ENCODE peak calls at places on chromosomes 5 and 9, in four cellular contexts. One of them, this sample, is unnamed. For H3K27me3, the result is how much of the 10 kb centered on the place peaks cover.

GRCh38 chr9:69019808-69020207 is 5.9 kb upstream of the PRKACG start:
- DNase-seq in uterus: no peak
- DNase-seq in heart left ventricle: no peak
- DNase-seq in esophagus squamous epithelium: no peak
- DNase-seq in this sample: no peak

GRCh38 chr5:96300986-96301385 is 132.1 kb downstream of the PCSK1 start:
- DNase-seq in uterus: no peak
- DNase-seq in heart left ventricle: no peak
- DNase-seq in esophagus squamous epithelium: no peak
- DNase-seq in this sample: no peak

GRCh38 chr9:69443178-69443577 is 118.2 kb downstream of the ENTREP1 start:
- DNase-seq in uterus: no peak
- DNase-seq in heart left ventricle: no peak
- DNase-seq in esophagus squamous epithelium: no peak
- DNase-seq in this sample: no peak

GRCh38 chr9:34072868-34073590 is 24.3 kb upstream of the UBAP2 start:
- DNase-seq in uterus: peak
- DNase-seq in heart left ventricle: no peak
- DNase-seq in esophagus squamous epithelium: no peak
- DNase-seq in this sample: no peak

GRCh38 chr9:27771803-27772545 is 198.7 kb upstream of the C9orf72 start:
- DNase-seq in uterus: no peak
- DNase-seq in heart left ventricle: no peak
- DNase-seq in esophagus squamous epithelium: no peak
- DNase-seq in this sample: no peak

GRCh38 chr5:176573564-176574296 is 24.6 kb downstream of the CDHR2 start:
- DNase-seq in uterus: peak
- DNase-seq in heart left ventricle: peak
- DNase-seq in esophagus squamous epithelium: no peak
- DNase-seq in this sample: peak

GRCh38 chr5:168795943-168796342 is 216.8 kb upstream of the PANK3 start:
- DNase-seq in uterus: no peak
- DNase-seq in heart left ventricle: no peak
- DNase-seq in esophagus squamous epithelium: no peak
- DNase-seq in this sample: no peak

GRCh38 chr9:99322299-99322698 is 100.2 kb downstream of the SEC61B start:
- DNase-seq in uterus: no peak
- DNase-seq in heart left ventricle: no peak
- DNase-seq in esophagus squamous epithelium: no peak
- DNase-seq in this sample: no peak

GRCh38 chr9:105251733-105252404 is 7.4 kb downstream of the SLC44A1 start:
- DNase-seq in uterus: no peak
- DNase-seq in heart left ventricle: no peak
- DNase-seq in esophagus squamous epithelium: no peak
- DNase-seq in this sample: no peak

GRCh38 chr9:107693620-107694326 is 204.2 kb upstream of the KLF4 start:
- DNase-seq in uterus: no peak
- DNase-seq in heart left ventricle: no peak
- DNase-seq in esophagus squamous epithelium: no peak
- DNase-seq in this sample: no peak

GRCh38 chr9:88808019-88808656 is 183.1 kb upstream of the S1PR3 start:
- DNase-seq in uterus: no peak
- DNase-seq in heart left ventricle: no peak
- DNase-seq in esophagus squamous epithelium: no peak
- DNase-seq in this sample: no peak

GRCh38 chr5:155049569-155050383 is 36.2 kb downstream of the KIF4B start:
- DNase-seq in uterus: no peak
- DNase-seq in heart left ventricle: no peak
- DNase-seq in esophagus squamous epithelium: no peak
- DNase-seq in this sample: no peak

GRCh38 chr9:18137815-18138214 is 336.1 kb upstream of the ADAMTSL1 start:
- DNase-seq in uterus: no peak
- DNase-seq in heart left ventricle: no peak
- DNase-seq in esophagus squamous epithelium: no peak
- DNase-seq in this sample: no peak

GRCh38 chr5:180353226-180353962 is at the start of gene GFPT2:
- DNase-seq in uterus: peak
- DNase-seq in heart left ventricle: peak
- DNase-seq in esophagus squamous epithelium: no peak
- DNase-seq in this sample: peak

GRCh38 chr5:118558871-118559270 is 429.5 kb downstream of the DTWD2 start:
- DNase-seq in uterus: no peak
- DNase-seq in heart left ventricle: no peak
- DNase-seq in esophagus squamous epithelium: no peak
- DNase-seq in this sample: no peak

GRCh38 chr9:131270171-131271015 is 5.9 kb downstream of the FAM78A start:
- DNase-seq in uterus: no peak
- DNase-seq in heart left ventricle: peak
- DNase-seq in esophagus squamous epithelium: no peak
- DNase-seq in this sample: peak

GRCh38 chr5:147737921-147738320 is 44.6 kb downstream of the JAKMIP2 start:
- DNase-seq in uterus: no peak
- DNase-seq in heart left ventricle: no peak
- DNase-seq in esophagus squamous epithelium: no peak
- DNase-seq in this sample: no peak

GRCh38 chr5:101728933-101729332 is 567.2 kb downstream of the SLCO4C1 start:
- DNase-seq in uterus: no peak
- DNase-seq in heart left ventricle: no peak
- DNase-seq in esophagus squamous epithelium: no peak
- DNase-seq in this sample: no peak

GRCh38 chr9:135282001-135282731 is 194.7 kb downstream of the OLFM1 start:
- DNase-seq in uterus: peak
- DNase-seq in heart left ventricle: peak
- DNase-seq in esophagus squamous epithelium: no peak
- DNase-seq in this sample: no peak

GRCh38 chr9:119053070-119053469 is 316.2 kb downstream of the BRINP1 start:
- DNase-seq in uterus: no peak
- DNase-seq in heart left ventricle: no peak
- DNase-seq in esophagus squamous epithelium: no peak
- DNase-seq in this sample: no peak

GRCh38 chr9:969310-969692 is 7.2 kb upstream of the DMRT3 start:
- DNase-seq in uterus: no peak
- DNase-seq in heart left ventricle: no peak
- DNase-seq in esophagus squamous epithelium: no peak
- DNase-seq in this sample: no peak
- H3K27me3 ChIP-seq in uterus: half or more
- H3K27me3 ChIP-seq in heart left ventricle: half or more
- H3K27me3 ChIP-seq in esophagus squamous epithelium: under half
- H3K27me3 ChIP-seq in this sample: half or more

GRCh38 chr5:19927919-19928318 is 60.1 kb downstream of the CDH18 start:
- DNase-seq in uterus: no peak
- DNase-seq in heart left ventricle: no peak
- DNase-seq in esophagus squamous epithelium: no peak
- DNase-seq in this sample: no peak

GRCh38 chr5:19923742-19924141 is 64.3 kb downstream of the CDH18 start:
- DNase-seq in uterus: no peak
- DNase-seq in heart left ventricle: no peak
- DNase-seq in esophagus squamous epithelium: no peak
- DNase-seq in this sample: no peak

GRCh38 chr5:19927170-19927569 is 60.8 kb downstream of the CDH18 start:
- DNase-seq in uterus: no peak
- DNase-seq in heart left ventricle: no peak
- DNase-seq in esophagus squamous epithelium: no peak
- DNase-seq in this sample: no peak

GRCh38 chr5:19928556-19929421 is 59.2 kb downstream of the CDH18 start:
- DNase-seq in uterus: no peak
- DNase-seq in heart left ventricle: no peak
- DNase-seq in esophagus squamous epithelium: no peak
- DNase-seq in this sample: no peak
- TF ChIP-seq POLR2A in uterus: no peak
- TF ChIP-seq POLR2A in heart left ventricle: no peak
- TF ChIP-seq POLR2A in esophagus squamous epithelium: no peak
- TF ChIP-seq POLR2A in this sample: no peak

GRCh38 chr9:123834218-123834906 is 95.6 kb downstream of the DENND1A start:
- DNase-seq in uterus: no peak
- DNase-seq in heart left ventricle: no peak
- DNase-seq in esophagus squamous epithelium: no peak
- DNase-seq in this sample: no peak
- H3K27me3 ChIP-seq in uterus: under half
- H3K27me3 ChIP-seq in heart left ventricle: under half
- H3K27me3 ChIP-seq in esophagus squamous epithelium: under half
- H3K27me3 ChIP-seq in this sample: under half

DNA sequence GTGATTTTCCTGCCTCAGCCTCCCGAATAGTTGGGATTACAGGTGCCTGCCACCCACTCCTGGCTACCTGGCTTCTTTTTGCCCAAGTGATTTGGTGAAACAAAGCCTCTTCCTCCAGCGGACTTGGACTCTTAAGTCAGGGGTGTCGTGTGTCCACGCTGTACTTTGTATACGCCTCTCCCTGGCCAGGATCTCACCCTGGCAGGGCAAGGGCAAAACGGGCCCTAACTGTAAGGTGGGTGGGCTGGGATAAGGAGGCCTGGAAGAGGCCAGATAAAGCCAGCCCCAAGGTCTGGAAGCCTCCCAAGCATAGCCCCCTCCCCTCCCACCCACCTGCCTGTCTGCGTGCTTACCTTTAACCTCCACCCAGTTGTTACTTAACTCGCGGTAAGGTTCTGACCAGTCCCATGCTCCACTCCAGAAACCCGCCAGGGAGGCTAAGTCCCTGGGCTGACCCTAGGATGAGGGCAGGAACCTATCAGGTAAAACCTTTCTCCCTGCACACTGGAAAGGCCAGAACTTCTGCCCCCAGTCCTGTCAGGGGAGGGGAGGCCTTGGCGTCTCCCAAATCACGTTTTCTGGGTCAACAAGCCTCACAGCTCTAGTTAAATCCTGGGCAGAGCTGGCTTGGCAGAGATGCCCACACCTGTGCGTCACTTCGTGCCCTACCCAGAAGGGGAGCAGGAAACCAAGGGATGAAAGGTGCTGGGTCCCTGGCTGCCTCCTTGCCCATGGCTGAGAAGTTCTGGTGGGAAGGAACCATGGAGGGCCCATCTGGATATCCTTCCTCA is 8.4 kb downstream of the CDK9 start:
- DNase-seq in uterus: no peak
- DNase-seq in heart left ventricle: no peak
- DNase-seq in esophagus squamous epithelium: no peak
- DNase-seq in this sample: no peak
- TF ChIP-seq POLR2A in uterus: no peak
- TF ChIP-seq POLR2A in heart left ventricle: no peak
- TF ChIP-seq POLR2A in esophagus squamous epithelium: no peak
- TF ChIP-seq POLR2A in this sample: no peak

GRCh38 chr5:146039420-146039819 is 66.0 kb downstream of the PLAC8L1 start:
- DNase-seq in uterus: no peak
- DNase-seq in heart left ventricle: no peak
- DNase-seq in esophagus squamous epithelium: no peak
- DNase-seq in this sample: no peak

GRCh38 chr5:146034605-146035004 is 70.8 kb downstream of the PLAC8L1 start:
- DNase-seq in uterus: no peak
- DNase-seq in heart left ventricle: no peak
- DNase-seq in esophagus squamous epithelium: no peak
- DNase-seq in this sample: no peak

GRCh38 chr5:146032911-146033310 is 72.5 kb downstream of the PLAC8L1 start:
- DNase-seq in uterus: no peak
- DNase-seq in heart left ventricle: no peak
- DNase-seq in esophagus squamous epithelium: no peak
- DNase-seq in this sample: no peak

GRCh38 chr5:146034127-146034526 is 71.2 kb downstream of the PLAC8L1 start:
- DNase-seq in uterus: no peak
- DNase-seq in heart left ventricle: no peak
- DNase-seq in esophagus squamous epithelium: no peak
- DNase-seq in this sample: no peak
- H3K27me3 ChIP-seq in uterus: under half
- H3K27me3 ChIP-seq in heart left ventricle: under half
- H3K27me3 ChIP-seq in esophagus squamous epithelium: under half
- H3K27me3 ChIP-seq in this sample: under half

DNA sequence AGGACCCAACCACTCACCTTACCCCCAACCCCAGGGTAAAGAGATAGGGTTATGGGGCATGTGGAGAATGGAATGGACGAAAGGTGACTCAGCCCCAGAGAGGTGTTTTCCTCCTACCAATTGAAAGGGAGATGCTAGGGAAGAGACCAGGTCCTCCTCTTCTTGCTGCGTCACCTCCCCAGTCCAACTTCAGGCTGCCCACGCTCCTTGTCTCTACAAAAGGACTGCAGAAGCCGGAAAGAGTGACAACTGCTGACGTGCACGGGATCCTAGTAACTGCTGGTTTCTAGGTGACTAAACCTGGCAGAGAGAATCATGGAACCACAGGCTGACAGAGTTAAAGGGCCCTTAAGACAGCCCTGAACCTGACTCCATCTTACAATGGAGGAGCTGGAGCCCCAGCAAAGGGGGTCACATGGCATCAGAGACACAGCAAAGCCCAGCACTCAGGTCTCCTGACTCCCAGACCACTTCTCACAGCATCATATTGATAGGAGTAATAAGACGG is 2.2 kb downstream of the GPX3 start:
- DNase-seq in uterus: no peak
- DNase-seq in heart left ventricle: no peak
- DNase-seq in esophagus squamous epithelium: no peak
- DNase-seq in this sample: no peak
- TF ChIP-seq POLR2A in uterus: no peak
- TF ChIP-seq POLR2A in heart left ventricle: no peak
- TF ChIP-seq POLR2A in esophagus squamous epithelium: no peak
- TF ChIP-seq POLR2A in this sample: no peak

DNA sequence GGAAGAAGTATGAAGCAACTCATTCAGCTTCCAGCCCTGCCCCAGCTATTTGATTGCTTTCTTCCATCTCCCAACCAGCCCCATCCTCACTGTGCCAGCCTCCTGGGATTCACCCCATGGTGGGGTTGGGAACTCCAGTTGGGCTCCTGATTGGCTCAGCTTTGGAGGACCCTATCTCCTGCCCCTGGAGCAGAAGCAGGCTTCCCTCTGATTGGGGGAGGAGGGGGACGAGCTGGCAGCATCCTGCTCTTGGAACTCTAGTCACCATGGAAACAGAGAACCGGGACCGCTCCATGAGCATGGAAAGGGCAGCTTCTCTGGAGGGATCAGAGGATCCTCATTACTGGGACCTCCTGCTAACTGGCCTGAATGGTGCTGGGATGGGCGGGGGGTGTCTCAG is 2.6 kb downstream of the SLC6A7 start:
- DNase-seq in uterus: no peak
- DNase-seq in heart left ventricle: no peak
- DNase-seq in esophagus squamous epithelium: no peak
- DNase-seq in this sample: no peak
- H3K27me3 ChIP-seq in uterus: under half
- H3K27me3 ChIP-seq in heart left ventricle: under half
- H3K27me3 ChIP-seq in esophagus squamous epithelium: under half
- H3K27me3 ChIP-seq in this sample: under half

GRCh38 chr5:43556857-43557593 is at the start of gene PAIP1:
- DNase-seq in uterus: peak
- DNase-seq in heart left ventricle: peak
- DNase-seq in esophagus squamous epithelium: peak
- DNase-seq in this sample: peak
- TF ChIP-seq POLR2A in uterus: peak
- TF ChIP-seq POLR2A in heart left ventricle: no peak
- TF ChIP-seq POLR2A in esophagus squamous epithelium: peak
- TF ChIP-seq POLR2A in this sample: no peak

This sample was measured in spleen.